ENCODE peak calls at places on chromosomes 2 and 18, in ten cellular contexts. W is sigmoid colon, D is transverse colon, M is upper lobe of left lung, V is A549, J is tibial nerve, T is suprapubic skin, A is esophagus muscularis mucosa, H is stomach, U is GM12878. G is an unnamed sample.

GRCh38 chr18:27278131-27278530 is 93.0 kb upstream of the CHST9 start:
- DNase-seq in W (no peak), D (no peak), M (no peak), V (no peak), J (no peak), T (no peak), A (no peak), H (no peak), U (no peak), G (no peak)

GRCh38 chr2:689877-690510 is 12.8 kb upstream of the TMEM18 start:
- DNase-seq in W (no peak), D (no peak), M (no peak), V (no peak), J (no peak), T (no peak), A (peak; percentile 70), H (no peak), U (no peak), G (no peak)

GRCh38 chr2:215691346-215691745 is 255.5 kb upstream of the FN1 start:
- DNase-seq in W (no peak), D (no peak), M (no peak), V (no peak), J (no peak), T (no peak), A (no peak), H (no peak), U (no peak), G (no peak)

GRCh38 chr2:11810237-11810977 is 64.0 kb downstream of the LPIN1 start:
- DNase-seq in W (no peak), D (no peak), M (no peak), V (no peak), J (no peak), T (no peak), A (no peak), H (no peak), U (no peak), G (no peak)

GRCh38 chr2:224584768-224585204 is 377 bp downstream of the CUL3 start:
- DNase-seq in W (peak; percentile 75), D (peak; percentile 58), M (no peak), V (peak; percentile 40), J (peak; percentile 28), T (peak; percentile 78), A (no peak), H (peak; percentile 49), U (no peak), G (peak; percentile 75)

GRCh38 chr18:79518028-79518682 is 122.4 kb downstream of the NFATC1 start:
- DNase-seq in W (no peak), D (no peak), M (no peak), V (no peak), J (no peak), T (no peak), A (no peak), H (no peak), U (no peak), G (no peak)

GRCh38 chr18:38321262-38321661 is 755.7 kb upstream of the CELF4 start:
- DNase-seq in W (no peak), D (no peak), M (no peak), V (no peak), J (no peak), T (no peak), A (no peak), H (no peak), U (no peak), G (no peak)

GRCh38 chr2:42319265-42319664 is 41.8 kb downstream of the COX7A2L start:
- DNase-seq in W (no peak), D (no peak), M (no peak), V (no peak), J (no peak), T (no peak), A (no peak), H (no peak), U (no peak), G (no peak)

GRCh38 chr2:66822186-66822585 is 387.3 kb downstream of the MEIS1 start:
- DNase-seq in W (no peak), D (no peak), M (peak; percentile 10), V (no peak), J (no peak), T (no peak), A (no peak), H (no peak), U (no peak), G (no peak)

GRCh38 chr2:3075941-3076340 is 301.7 kb downstream of the EIPR1 start:
- DNase-seq in W (no peak), D (no peak), M (no peak), V (no peak), J (no peak), T (no peak), A (peak; percentile 83), H (no peak), U (no peak), G (no peak)

GRCh38 chr2:74391580-74392448 is 11.7 kb upstream of the DCTN1 start:
- DNase-seq in W (peak; percentile 96), D (peak; percentile 96), M (peak; percentile 93), V (peak; percentile 95), J (peak; percentile 89), T (peak; percentile 97), A (peak; percentile 97), H (peak; percentile 94), U (peak; percentile 76), G (peak; percentile 93)

GRCh38 chr18:50159654-50160046 is 35.3 kb downstream of the MYO5B start:
- DNase-seq in W (no peak), D (no peak), M (peak; percentile 10), V (no peak), J (no peak), T (no peak), A (no peak), H (no peak), U (no peak), G (no peak)

GRCh38 chr18:50155406-50155805 is 39.5 kb downstream of the MYO5B start:
- DNase-seq in W (no peak), D (no peak), M (no peak), V (no peak), J (no peak), T (no peak), A (no peak), H (no peak), U (no peak), G (no peak)

GRCh38 chr18:50162486-50163304 is 32.3 kb downstream of the MYO5B start:
- DNase-seq in W (no peak), D (no peak), M (no peak), V (no peak), J (no peak), T (no peak), A (no peak), H (no peak), U (no peak), G (no peak)

GRCh38 chr18:50161806-50162205 is 33.1 kb downstream of the MYO5B start:
- DNase-seq in W (no peak), D (peak; percentile 26), M (no peak), V (no peak), J (no peak), T (no peak), A (no peak), H (no peak), U (no peak), G (no peak)

DNA sequence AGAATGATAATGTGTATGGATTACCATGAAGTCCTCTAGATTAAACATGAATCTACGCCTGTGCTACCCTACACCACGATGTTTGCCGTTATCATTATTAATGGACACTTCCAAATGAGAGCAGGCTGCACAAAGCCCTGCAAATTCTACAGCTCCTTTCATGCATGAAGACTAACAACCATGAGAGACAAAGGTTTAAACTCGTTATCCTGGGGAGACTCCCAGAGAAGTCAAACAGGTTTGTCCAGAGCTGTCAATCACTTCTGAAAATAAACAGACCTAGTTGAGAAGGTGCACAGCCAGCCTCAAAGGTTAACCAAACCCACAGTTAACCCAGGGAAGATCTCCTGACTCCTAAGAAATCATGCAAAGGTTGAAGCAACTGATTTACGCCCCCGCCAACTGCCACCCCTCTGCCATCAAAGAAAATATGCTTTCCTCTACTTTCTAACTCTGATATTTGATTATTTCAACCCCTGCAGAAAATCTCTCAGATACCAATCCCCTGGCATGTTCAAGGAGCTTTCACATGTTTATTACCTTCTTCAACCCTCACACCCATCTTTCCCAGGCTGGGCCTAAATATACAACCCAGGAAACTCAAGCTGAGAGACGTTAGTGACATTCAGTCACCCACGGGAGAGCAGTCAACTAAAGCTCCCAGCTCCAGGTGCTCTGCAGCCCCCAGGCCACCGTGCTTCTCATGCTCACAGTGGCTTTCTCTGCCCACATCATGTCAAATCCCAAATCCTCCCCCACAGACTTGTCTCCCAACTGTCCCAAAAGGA is 35.9 kb downstream of the MYO5B start:
- DNase-seq in W (no peak), D (peak; percentile 33), M (no peak), V (no peak), J (no peak), T (no peak), A (no peak), H (no peak), U (no peak), G (no peak)
- TF ChIP-seq EP300 in W (no peak), D (no peak), M (no peak), V (no peak), J (no peak), T (no peak), A (no peak), H (no peak), U (no peak), G (no peak)

GRCh38 chr2:107218208-107218607 is 332.2 kb upstream of the ST6GAL2 start:
- DNase-seq in W (no peak), D (no peak), M (no peak), V (no peak), J (no peak), T (no peak), A (no peak), H (no peak), U (no peak), G (no peak)

GRCh38 chr2:107215764-107216398 is 329.9 kb upstream of the ST6GAL2 start:
- DNase-seq in W (no peak), D (no peak), M (no peak), V (no peak), J (no peak), T (no peak), A (no peak), H (no peak), U (no peak), G (no peak)
- H3K27ac ChIP-seq in W (no peak overlapping the region), D (no peak overlapping the region), M (no peak overlapping the region), V (no peak overlapping the region), J (no peak overlapping the region), T (no peak overlapping the region), A (no peak overlapping the region), H (no peak overlapping the region), U (no peak overlapping the region), G (no peak overlapping the region)

GRCh38 chr2:241609859-241610793 is 26.8 kb downstream of the THAP4 start:
- DNase-seq in W (peak; percentile 93), D (peak; percentile 94), M (peak; percentile 98), V (no peak), J (peak; percentile 45), T (peak; percentile 90), A (no peak), H (peak; percentile 90), U (peak; percentile 40), G (peak; percentile 80)
- TF ChIP-seq POLR2A in W (no peak), D (peak; percentile 69), M (no peak), V (no peak), J (no peak), T (no peak), A (no peak), H (no peak), U (no peak), G (no peak)

DNA sequence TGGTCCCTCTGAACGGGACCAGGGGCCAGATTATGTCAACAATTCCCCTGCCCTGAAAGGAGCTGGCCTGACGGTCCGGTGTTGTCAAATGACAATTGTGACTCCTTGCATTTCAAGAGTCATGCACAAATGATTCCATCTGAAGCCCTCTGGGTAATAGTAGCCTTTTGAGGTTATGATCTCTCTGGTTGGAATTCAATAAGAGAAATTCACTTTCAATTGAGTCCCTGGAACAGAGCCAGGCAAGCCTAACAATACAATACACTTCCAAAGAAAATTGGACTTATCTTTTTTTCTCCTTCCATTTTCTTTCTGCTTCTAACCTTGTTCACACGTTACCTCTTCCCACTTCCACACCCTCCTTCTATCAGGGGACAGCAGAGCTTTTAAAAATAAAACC is 116.8 kb downstream of the C1D start:
- DNase-seq in W (no peak), D (no peak), M (no peak), V (no peak), J (no peak), T (no peak), A (no peak), H (no peak), U (no peak), G (no peak)
- TF ChIP-seq EP300 in W (no peak), D (no peak), M (no peak), V (no peak), J (no peak), T (no peak), A (no peak), H (no peak), U (no peak), G (no peak)

G was measured in ovary.